ENCODE peak calls at places on chromosomes 2 and 18, in seven cellular contexts. One of them, this sample, is unnamed.

GRCh38 chr2:165593081-165593480 is 123.6 kb downstream of the CSRNP3 start:
- DNase-seq in esophagus squamous epithelium: no peak
- DNase-seq in HFFc6: no peak
- DNase-seq in HCT116: no peak
- DNase-seq in GM06990: no peak
- DNase-seq in MCF 10A: no peak
- DNase-seq in mesothelial cell of epicardium: no peak
- DNase-seq in this sample: no peak

GRCh38 chr18:12408247-12408869 is 629 bp downstream of the PRELID3A start:
- DNase-seq in HCT116: no peak
- DNase-seq in GM06990: no peak
- DNase-seq in MCF 10A: peak
- DNase-seq in HFFc6: no peak
- DNase-seq in mesothelial cell of epicardium: no peak
- DNase-seq in esophagus squamous epithelium: no peak
- DNase-seq in this sample: no peak

GRCh38 chr2:152047826-152048476 is 50.9 kb downstream of the CACNB4 start:
- DNase-seq in MCF 10A: peak
- DNase-seq in HFFc6: no peak
- DNase-seq in HCT116: no peak
- DNase-seq in mesothelial cell of epicardium: no peak
- DNase-seq in esophagus squamous epithelium: no peak
- DNase-seq in GM06990: no peak
- DNase-seq in this sample: no peak

GRCh38 chr2:235914756-235915155 is 253.4 kb downstream of the GBX2 start:
- DNase-seq in GM06990: no peak
- DNase-seq in MCF 10A: no peak
- DNase-seq in HFFc6: no peak
- DNase-seq in mesothelial cell of epicardium: no peak
- DNase-seq in esophagus squamous epithelium: no peak
- DNase-seq in HCT116: no peak
- DNase-seq in this sample: no peak

GRCh38 chr18:46155652-46156051 is 51.5 kb downstream of the HAUS1 start:
- DNase-seq in HFFc6: peak
- DNase-seq in GM06990: no peak
- DNase-seq in mesothelial cell of epicardium: no peak
- DNase-seq in esophagus squamous epithelium: no peak
- DNase-seq in MCF 10A: peak
- DNase-seq in HCT116: no peak
- DNase-seq in this sample: peak

GRCh38 chr2:182078988-182079602 is 93.4 kb downstream of the PPP1R1C start:
- DNase-seq in mesothelial cell of epicardium: no peak
- DNase-seq in esophagus squamous epithelium: no peak
- DNase-seq in HCT116: no peak
- DNase-seq in GM06990: no peak
- DNase-seq in MCF 10A: no peak
- DNase-seq in HFFc6: no peak
- DNase-seq in this sample: no peak

GRCh38 chr2:74095629-74096028 is 52.1 kb downstream of the BOLA3 start:
- DNase-seq in HCT116: no peak
- DNase-seq in esophagus squamous epithelium: no peak
- DNase-seq in mesothelial cell of epicardium: no peak
- DNase-seq in GM06990: no peak
- DNase-seq in MCF 10A: no peak
- DNase-seq in HFFc6: no peak
- DNase-seq in this sample: no peak

GRCh38 chr2:240567137-240567871 is 980 bp upstream of the RNPEPL1 start:
- DNase-seq in GM06990: no peak
- DNase-seq in esophagus squamous epithelium: no peak
- DNase-seq in HCT116: no peak
- DNase-seq in MCF 10A: peak
- DNase-seq in HFFc6: no peak
- DNase-seq in mesothelial cell of epicardium: peak
- DNase-seq in this sample: no peak

GRCh38 chr2:111118455-111119003 is 2.2 kb upstream of the BCL2L11 start:
- DNase-seq in HCT116: no peak
- DNase-seq in GM06990: no peak
- DNase-seq in HFFc6: no peak
- DNase-seq in MCF 10A: no peak
- DNase-seq in mesothelial cell of epicardium: no peak
- DNase-seq in esophagus squamous epithelium: no peak
- DNase-seq in this sample: no peak

GRCh38 chr2:23388756-23389514 is 4.0 kb downstream of the KLHL29 start:
- DNase-seq in HFFc6: no peak
- DNase-seq in HCT116: no peak
- DNase-seq in esophagus squamous epithelium: no peak
- DNase-seq in mesothelial cell of epicardium: no peak
- DNase-seq in MCF 10A: no peak
- DNase-seq in GM06990: no peak
- DNase-seq in this sample: no peak
- TF ChIP-seq CTCF in HFFc6: no peak
- TF ChIP-seq CTCF in HCT116: no peak
- TF ChIP-seq CTCF in esophagus squamous epithelium: no peak
- TF ChIP-seq CTCF in mesothelial cell of epicardium: no peak
- TF ChIP-seq CTCF in MCF 10A: no peak
- TF ChIP-seq CTCF in GM06990: no peak
- TF ChIP-seq CTCF in this sample: no peak

GRCh38 chr2:212939777-212940531 is 211.5 kb downstream of the IKZF2 start:
- DNase-seq in GM06990: no peak
- DNase-seq in esophagus squamous epithelium: no peak
- DNase-seq in mesothelial cell of epicardium: no peak
- DNase-seq in HCT116: no peak
- DNase-seq in HFFc6: no peak
- DNase-seq in MCF 10A: peak
- DNase-seq in this sample: peak

GRCh38 chr2:212938144-212938793 is 213.1 kb downstream of the IKZF2 start:
- DNase-seq in esophagus squamous epithelium: no peak
- DNase-seq in MCF 10A: no peak
- DNase-seq in mesothelial cell of epicardium: no peak
- DNase-seq in HCT116: no peak
- DNase-seq in GM06990: no peak
- DNase-seq in HFFc6: no peak
- DNase-seq in this sample: no peak

GRCh38 chr2:212943351-212943750 is 208.1 kb downstream of the IKZF2 start:
- DNase-seq in HCT116: no peak
- DNase-seq in HFFc6: no peak
- DNase-seq in GM06990: no peak
- DNase-seq in mesothelial cell of epicardium: no peak
- DNase-seq in MCF 10A: no peak
- DNase-seq in esophagus squamous epithelium: no peak
- DNase-seq in this sample: no peak

GRCh38 chr2:212940816-212941215 is 210.6 kb downstream of the IKZF2 start:
- DNase-seq in MCF 10A: peak
- DNase-seq in mesothelial cell of epicardium: no peak
- DNase-seq in GM06990: no peak
- DNase-seq in esophagus squamous epithelium: no peak
- DNase-seq in HCT116: peak
- DNase-seq in HFFc6: no peak
- DNase-seq in this sample: peak

DNA sequence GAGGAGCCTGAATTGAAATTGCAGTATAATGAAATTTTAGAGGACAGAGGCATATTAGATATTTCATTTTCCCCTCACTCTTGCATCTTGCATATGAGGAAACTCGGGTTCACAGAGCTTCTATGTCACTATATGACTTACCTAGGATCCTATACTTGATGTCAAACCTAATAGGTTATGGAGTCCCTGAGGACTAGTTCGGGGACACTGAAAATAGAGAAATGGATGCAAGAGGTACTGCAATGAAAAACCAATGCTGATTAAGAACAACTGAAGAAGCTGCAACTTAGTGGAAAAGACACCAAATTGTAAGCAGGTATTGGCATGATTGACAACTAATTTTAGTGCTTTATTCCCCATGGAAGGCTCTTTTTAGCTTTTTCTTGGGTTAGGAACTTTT is 210.1 kb downstream of the IKZF2 start:
- DNase-seq in MCF 10A: no peak
- DNase-seq in HCT116: no peak
- DNase-seq in HFFc6: no peak
- DNase-seq in GM06990: no peak
- DNase-seq in mesothelial cell of epicardium: no peak
- DNase-seq in esophagus squamous epithelium: no peak
- DNase-seq in this sample: no peak
- TF ChIP-seq CTCF in MCF 10A: no peak
- TF ChIP-seq CTCF in HCT116: no peak
- TF ChIP-seq CTCF in HFFc6: no peak
- TF ChIP-seq CTCF in GM06990: no peak
- TF ChIP-seq CTCF in mesothelial cell of epicardium: no peak
- TF ChIP-seq CTCF in esophagus squamous epithelium: no peak
- TF ChIP-seq CTCF in this sample: no peak

DNA sequence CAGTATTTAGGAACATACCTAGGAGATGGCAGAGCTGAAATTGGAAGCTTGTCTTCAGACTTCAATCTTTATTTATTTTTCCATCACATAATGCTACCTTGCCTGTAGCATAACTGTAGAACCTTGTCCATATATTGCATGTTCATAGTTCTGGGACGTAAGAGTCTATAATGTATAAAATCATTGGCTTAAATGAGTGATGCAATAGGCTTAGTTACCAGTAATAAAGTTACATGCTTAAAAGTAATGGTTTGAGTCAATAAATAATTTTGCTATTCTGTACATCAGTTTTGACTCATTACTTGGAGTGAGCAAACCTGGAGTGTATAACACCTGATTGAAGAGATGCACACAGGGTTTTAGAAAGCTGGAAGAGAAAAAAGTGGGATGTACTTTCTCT is 229.3 kb downstream of the CDCA7 start:
- DNase-seq in MCF 10A: no peak
- DNase-seq in mesothelial cell of epicardium: no peak
- DNase-seq in HFFc6: no peak
- DNase-seq in HCT116: no peak
- DNase-seq in GM06990: no peak
- DNase-seq in esophagus squamous epithelium: no peak
- DNase-seq in this sample: no peak
- TF ChIP-seq CTCF in MCF 10A: no peak
- TF ChIP-seq CTCF in mesothelial cell of epicardium: no peak
- TF ChIP-seq CTCF in HFFc6: no peak
- TF ChIP-seq CTCF in HCT116: no peak
- TF ChIP-seq CTCF in GM06990: no peak
- TF ChIP-seq CTCF in esophagus squamous epithelium: no peak
- TF ChIP-seq CTCF in this sample: no peak

GRCh38 chr2:127526940-127527804 is 883 bp upstream of the IWS1 start:
- DNase-seq in MCF 10A: peak
- DNase-seq in GM06990: no peak
- DNase-seq in mesothelial cell of epicardium: no peak
- DNase-seq in esophagus squamous epithelium: no peak
- DNase-seq in HFFc6: no peak
- DNase-seq in HCT116: peak
- DNase-seq in this sample: peak
- TF ChIP-seq CTCF in MCF 10A: no peak
- TF ChIP-seq CTCF in GM06990: peak
- TF ChIP-seq CTCF in mesothelial cell of epicardium: no peak
- TF ChIP-seq CTCF in esophagus squamous epithelium: peak
- TF ChIP-seq CTCF in HFFc6: no peak
- TF ChIP-seq CTCF in HCT116: no peak
- TF ChIP-seq CTCF in this sample: no peak

GRCh38 chr2:19358242-19359020 is at the start of gene OSR1:
- DNase-seq in esophagus squamous epithelium: no peak
- DNase-seq in HFFc6: peak
- DNase-seq in HCT116: no peak
- DNase-seq in GM06990: no peak
- DNase-seq in MCF 10A: peak
- DNase-seq in mesothelial cell of epicardium: no peak
- DNase-seq in this sample: peak
- TF ChIP-seq CTCF in esophagus squamous epithelium: no peak
- TF ChIP-seq CTCF in HFFc6: no peak
- TF ChIP-seq CTCF in HCT116: no peak
- TF ChIP-seq CTCF in GM06990: no peak
- TF ChIP-seq CTCF in MCF 10A: no peak
- TF ChIP-seq CTCF in mesothelial cell of epicardium: no peak
- TF ChIP-seq CTCF in this sample: no peak

DNA sequence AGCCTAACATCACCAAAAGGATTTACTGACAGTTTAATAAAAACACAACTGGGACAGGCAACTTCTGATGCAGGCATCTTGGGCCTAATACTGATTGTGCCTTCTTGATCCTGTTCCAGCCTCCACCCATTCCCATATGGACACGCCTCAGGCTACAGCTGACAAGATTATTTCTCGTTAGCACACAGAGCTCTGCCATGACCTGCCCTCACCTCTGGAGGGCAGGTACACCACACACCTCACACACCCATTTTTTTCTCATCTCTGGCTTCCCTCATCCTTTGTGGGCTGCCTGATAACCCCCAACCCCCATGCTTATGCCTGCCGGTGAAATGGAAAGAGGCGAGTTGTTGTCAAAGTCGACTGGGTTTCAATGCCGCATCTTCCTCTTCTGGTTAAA is 147.0 kb downstream of the ANTXR1 start:
- DNase-seq in HCT116: no peak
- DNase-seq in mesothelial cell of epicardium: no peak
- DNase-seq in HFFc6: no peak
- DNase-seq in esophagus squamous epithelium: no peak
- DNase-seq in MCF 10A: peak
- DNase-seq in GM06990: no peak
- DNase-seq in this sample: no peak
- TF ChIP-seq CTCF in HCT116: no peak
- TF ChIP-seq CTCF in mesothelial cell of epicardium: no peak
- TF ChIP-seq CTCF in HFFc6: no peak
- TF ChIP-seq CTCF in esophagus squamous epithelium: peak
- TF ChIP-seq CTCF in MCF 10A: peak
- TF ChIP-seq CTCF in GM06990: no peak
- TF ChIP-seq CTCF in this sample: no peak

GRCh38 chr2:6354546-6354945 is 511.2 kb downstream of the CMPK2 start:
- DNase-seq in GM06990: no peak
- DNase-seq in HCT116: no peak
- DNase-seq in MCF 10A: no peak
- DNase-seq in HFFc6: no peak
- DNase-seq in mesothelial cell of epicardium: no peak
- DNase-seq in esophagus squamous epithelium: no peak
- DNase-seq in this sample: no peak
- TF ChIP-seq CTCF in GM06990: no peak
- TF ChIP-seq CTCF in HCT116: no peak
- TF ChIP-seq CTCF in MCF 10A: no peak
- TF ChIP-seq CTCF in HFFc6: no peak
- TF ChIP-seq CTCF in mesothelial cell of epicardium: no peak
- TF ChIP-seq CTCF in esophagus squamous epithelium: no peak
- TF ChIP-seq CTCF in this sample: no peak